ENCODE peak calls at places on chromosomes 6 and 20, in eight cellular contexts. S is ovary, G is fibroblast of lung, B is mucosa of descending colon, T is thoracic aorta, P is lung, N is right lobe of liver, U is IMR-90. W is an unnamed sample. For H3K4me1, the result is how much of the 10 kb centered on the place peaks cover.

GRCh38 chr6:36118550-36119107 is 11.7 kb upstream of the MAPK13 start:
- DNase-seq in U (no peak), G (no peak), T (no peak), N (no peak), P (peak), B (peak), S (no peak), W (no peak)

GRCh38 chr20:667351-668034 is 8.1 kb downstream of the SCRT2 start:
- DNase-seq in G (peak), U (peak), T (no peak), S (no peak), N (peak), B (peak), P (peak), W (peak)

GRCh38 chr6:18893540-18894269 is 506.6 kb downstream of the RNF144B start:
- DNase-seq in U (no peak), T (no peak), B (no peak), P (no peak), S (no peak), G (no peak), N (no peak), W (no peak)

GRCh38 chr6:113719056-113719455 is 138.1 kb upstream of the MARCKS start:
- DNase-seq in B (peak), U (peak), G (no peak), S (no peak), P (no peak), T (no peak), N (no peak), W (no peak)

GRCh38 chr6:134609862-134610261 is 291.9 kb upstream of the SGK1 start:
- DNase-seq in S (no peak), G (no peak), B (no peak), N (no peak), U (no peak), T (no peak), P (no peak), W (no peak)

GRCh38 chr6:150928882-150929281 is 63.4 kb downstream of the MTHFD1L start:
- DNase-seq in U (no peak), T (no peak), G (no peak), P (no peak), S (no peak), N (no peak), B (peak), W (no peak)

GRCh38 chr6:127058936-127059335 is 59.5 kb upstream of the RSPO3 start:
- DNase-seq in G (no peak), S (no peak), B (no peak), U (no peak), T (no peak), N (no peak), P (no peak), W (no peak)

GRCh38 chr20:4483481-4483880 is 238.2 kb upstream of the PRND start:
- DNase-seq in U (peak), S (no peak), P (no peak), T (no peak), G (peak), N (no peak), B (no peak), W (no peak)

GRCh38 chr6:136030131-136030530 is 178.6 kb downstream of the PDE7B start:
- DNase-seq in U (no peak), P (no peak), N (no peak), G (no peak), T (no peak), B (no peak), S (no peak), W (no peak)

GRCh38 chr6:11926594-11927407 is 85.3 kb upstream of the HIVEP1 start:
- DNase-seq in G (no peak), T (no peak), P (no peak), N (no peak), S (no peak), B (no peak), U (no peak), W (no peak)

GRCh38 chr20:50146732-50147662 is 6.5 kb downstream of the PEDS1 start:
- DNase-seq in P (peak), S (no peak), B (peak), N (no peak), G (peak), T (no peak), U (peak), W (no peak)

DNA sequence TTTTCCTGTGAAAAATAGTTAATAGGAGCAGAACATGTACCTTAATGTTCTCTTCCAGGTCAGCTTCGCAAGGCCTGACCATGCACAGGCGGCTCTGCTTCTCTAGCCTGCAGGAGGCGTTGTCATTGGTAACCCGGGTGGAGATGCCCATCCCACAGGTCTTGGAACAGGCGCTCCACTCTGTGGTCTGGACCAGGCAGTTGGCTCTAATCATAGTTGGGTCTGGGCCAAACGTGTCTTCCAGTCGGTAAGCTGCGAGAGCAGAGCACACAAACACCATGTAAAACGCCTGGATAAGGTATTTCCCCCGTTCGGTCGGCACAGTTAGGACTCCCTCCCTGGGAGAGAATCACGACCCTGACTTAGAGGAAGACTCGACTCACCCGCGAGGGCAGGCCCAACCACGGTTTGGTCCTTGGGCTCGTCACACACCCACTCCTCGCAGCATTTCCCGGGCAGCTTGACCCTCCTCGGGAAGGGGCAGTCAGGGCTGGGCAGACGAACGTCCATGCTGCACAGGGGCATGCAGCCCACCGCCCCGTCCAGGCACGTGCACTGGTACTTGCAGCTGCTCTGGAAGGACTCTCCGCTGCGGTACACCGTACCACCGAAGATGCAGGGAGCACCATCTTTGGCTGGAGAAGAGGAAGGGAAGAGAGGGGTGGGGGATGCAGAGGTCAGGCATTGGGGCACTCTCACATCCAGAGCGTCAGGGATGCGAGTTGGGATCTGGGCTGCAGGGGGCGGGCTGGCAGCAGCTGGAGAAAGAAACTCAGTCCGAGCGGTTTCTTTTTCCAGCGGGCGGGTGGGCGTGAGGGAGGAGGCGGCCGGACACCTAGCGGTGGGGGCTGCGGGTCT is 1.0 kb downstream of the CCN2 start:
- DNase-seq in G (peak), T (peak), S (peak), B (peak), N (peak), U (peak), P (peak), W (peak)
- H3K4me3 ChIP-seq in G (peak), T (peak), S (peak), B (peak), N (peak), U (peak), P (peak), W (peak)

GRCh38 chr20:9071976-9072726 is 3.3 kb downstream of the PLCB4 start:
- DNase-seq in G (no peak), P (no peak), T (no peak), U (peak), B (no peak), N (no peak), S (no peak), W (no peak)
- TF ChIP-seq CTCF in G (no peak), P (no peak), T (no peak), U (no peak), B (no peak), N (no peak), S (no peak), W (no peak)

GRCh38 chr20:30485331-30486102 is 771.9 kb upstream of the DEFB115 start:
- DNase-seq in G (no peak), N (peak), U (no peak), B (no peak), S (no peak), P (no peak), T (no peak), W (no peak)

GRCh38 chr20:30489604-30490003 is 767.9 kb upstream of the DEFB115 start:
- DNase-seq in B (no peak), N (peak), G (no peak), P (no peak), U (no peak), S (no peak), T (no peak), W (no peak)

GRCh38 chr20:30488941-30489601 is 768.4 kb upstream of the DEFB115 start:
- DNase-seq in B (no peak), U (no peak), T (no peak), G (no peak), N (peak), S (no peak), P (no peak), W (no peak)

GRCh38 chr20:30486103-30486478 is 771.4 kb upstream of the DEFB115 start:
- DNase-seq in U (no peak), N (no peak), G (no peak), B (no peak), T (no peak), S (no peak), P (no peak), W (no peak)

GRCh38 chr20:30487947-30488926 is 769.2 kb upstream of the DEFB115 start:
- DNase-seq in G (no peak), N (peak), B (no peak), P (no peak), T (no peak), S (no peak), U (no peak), W (no peak)
- H3K4me1 ChIP-seq in G (under half), N (under half), B (under half), P (under half), T (under half), S (under half), U (under half), W (under half)

GRCh38 chr20:17992847-17993508 is 24.2 kb downstream of the MGME1 start:
- DNase-seq in B (no peak), U (peak), P (no peak), N (no peak), G (peak), T (no peak), S (no peak), W (no peak)

GRCh38 chr20:17993546-17993945 is 24.7 kb downstream of the MGME1 start:
- DNase-seq in U (no peak), S (no peak), N (no peak), B (no peak), G (no peak), T (no peak), P (no peak), W (no peak)

GRCh38 chr20:17992224-17992637 is 23.4 kb downstream of the MGME1 start:
- DNase-seq in B (no peak), U (no peak), N (no peak), T (no peak), P (no peak), G (no peak), S (no peak), W (no peak)

GRCh38 chr20:17998446-17998845 is 29.6 kb downstream of the MGME1 start:
- DNase-seq in S (no peak), U (no peak), B (no peak), N (no peak), G (no peak), T (no peak), P (no peak), W (no peak)

GRCh38 chr20:17995967-17996819 is 27.4 kb downstream of the MGME1 start:
- DNase-seq in S (peak), U (peak), B (peak), G (peak), T (peak), N (no peak), P (peak), W (no peak)
- H3K4me3 ChIP-seq in S (no peak), U (no peak), B (no peak), G (no peak), T (peak), N (no peak), P (no peak), W (peak)

DNA sequence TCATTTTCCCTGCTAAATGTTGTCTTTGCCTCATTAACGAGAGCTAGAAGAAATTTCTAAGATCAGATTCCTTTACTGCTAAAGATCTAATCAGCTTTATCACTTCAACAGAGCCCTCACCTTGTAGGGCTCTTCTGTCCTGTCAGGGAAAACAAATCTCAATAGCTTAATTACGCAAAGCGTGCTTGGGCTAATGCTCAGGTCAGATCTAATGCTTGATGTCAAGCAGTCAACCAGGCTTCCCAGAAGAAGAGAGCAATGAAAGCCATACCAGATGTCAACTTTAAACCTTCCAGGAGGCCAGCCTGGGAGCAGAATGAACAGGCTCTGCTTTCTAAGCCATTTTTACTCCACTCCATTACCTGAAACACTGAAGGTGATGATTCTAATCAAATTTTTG is 273.9 kb downstream of the PTPRK start:
- DNase-seq in N (no peak), G (no peak), T (no peak), S (no peak), B (no peak), U (no peak), P (no peak), W (no peak)
- TF ChIP-seq CTCF in N (no peak), G (no peak), T (no peak), S (no peak), B (no peak), U (no peak), P (no peak), W (no peak)

GRCh38 chr6:86723131-86723530 is 214.2 kb upstream of the HTR1E start:
- DNase-seq in G (no peak), T (no peak), S (no peak), U (no peak), B (no peak), N (no peak), P (no peak), W (no peak)

GRCh38 chr6:86724695-86725094 is 212.6 kb upstream of the HTR1E start:
- DNase-seq in B (no peak), G (no peak), U (no peak), T (no peak), S (no peak), N (no peak), P (no peak), W (no peak)

GRCh38 chr6:86730216-86730615 is 207.1 kb upstream of the HTR1E start:
- DNase-seq in G (no peak), U (no peak), S (no peak), P (no peak), B (no peak), N (no peak), T (no peak), W (no peak)

GRCh38 chr6:86723729-86724128 is 213.6 kb upstream of the HTR1E start:
- DNase-seq in T (no peak), S (no peak), N (no peak), G (no peak), B (no peak), P (no peak), U (no peak), W (no peak)

GRCh38 chr6:86728976-86729375 is 208.4 kb upstream of the HTR1E start:
- DNase-seq in B (no peak), S (no peak), T (no peak), N (no peak), P (no peak), G (no peak), U (no peak), W (no peak)
- H3K4me1 ChIP-seq in B (under half), S (under half), T (under half), N (under half), P (under half), G (under half), U (under half), W (under half)

DNA sequence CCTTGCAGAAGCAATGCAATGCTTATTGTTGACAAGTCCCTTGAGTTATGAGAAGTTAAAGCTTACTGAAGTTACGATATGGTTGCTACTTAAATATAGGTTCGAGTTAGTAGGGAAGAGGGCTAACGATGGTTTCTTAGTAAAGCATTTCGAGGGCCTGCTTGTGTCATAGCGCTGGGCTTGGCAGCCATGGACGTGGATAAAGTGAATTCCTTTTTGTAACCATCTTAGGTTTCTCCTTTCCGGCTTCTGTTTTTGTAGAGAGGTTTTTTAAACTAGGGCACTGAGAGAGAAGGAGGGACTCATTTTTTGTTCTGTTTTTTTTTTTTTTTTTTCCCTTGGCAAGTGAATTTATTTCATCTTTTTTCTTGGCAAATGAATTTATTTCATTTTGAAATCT is 27.6 kb downstream of the TIAM2 start:
- DNase-seq in N (no peak), P (no peak), G (no peak), U (no peak), B (no peak), T (no peak), S (no peak), W (no peak)
- H3K4me3 ChIP-seq in N (no peak), P (no peak), G (no peak), U (no peak), B (no peak), T (no peak), S (no peak), W (no peak)

GRCh38 chr20:25223179-25223661 is 24.7 kb upstream of the PYGB start:
- DNase-seq in N (no peak), U (peak), S (no peak), G (peak), P (no peak), T (no peak), B (no peak), W (peak)
- TF ChIP-seq CTCF in N (no peak), U (peak), S (no peak), G (peak), P (no peak), T (no peak), B (no peak), W (peak)

W was measured in kidney.